ENCODE peak calls at places on chromosome 21, in nine cellular contexts. R is suprapubic skin; C is HFF-Myc; S is Karpas-422; O is naive thymus-derived CD4-positive, alpha-beta T cell; Y is ovary; Z is A549; W is CD4-positive, alpha-beta memory T cell; D is AG09309. U is an unnamed sample.

GRCh38 chr21:42347601-42348327 is 3.0 kb downstream of the TFF2 start:
- DNase-seq in R (peak), C (no peak), S (no peak), O (no peak), Y (no peak), Z (no peak), W (no peak), D (no peak), U (no peak)

GRCh38 chr21:17712887-17713286 is 100.2 kb upstream of the BTG3 start:
- DNase-seq in R (no peak), C (no peak), S (no peak), O (no peak), Y (no peak), Z (no peak), W (no peak), D (no peak), U (no peak)

GRCh38 chr21:28608646-28609045 is 384.0 kb downstream of the LTN1 start:
- DNase-seq in R (no peak), C (no peak), S (no peak), O (no peak), Y (no peak), Z (no peak), W (no peak), D (no peak), U (no peak)

GRCh38 chr21:41627428-41627827 is 119.5 kb upstream of the TMPRSS2 start:
- DNase-seq in R (no peak), C (peak), S (no peak), O (no peak), Y (no peak), Z (no peak), W (no peak), D (no peak), U (no peak)

GRCh38 chr21:23534833-23535232 is 2072.4 kb downstream of the MRPL39 start:
- DNase-seq in R (no peak), C (no peak), S (no peak), O (no peak), Y (no peak), Z (no peak), W (no peak), D (no peak), U (no peak)

GRCh38 chr21:28310711-28311110 is 682.0 kb downstream of the LTN1 start:
- DNase-seq in R (no peak), C (no peak), S (no peak), O (no peak), Y (no peak), Z (no peak), W (no peak), D (no peak), U (no peak)

GRCh38 chr21:14838400-14838799 is 226.4 kb downstream of the NRIP1 start:
- DNase-seq in R (no peak), C (no peak), S (no peak), O (no peak), Y (no peak), Z (no peak), W (no peak), D (no peak), U (no peak)

GRCh38 chr21:17667256-17667655 is 54.6 kb upstream of the BTG3 start:
- DNase-seq in R (no peak), C (peak), S (no peak), O (no peak), Y (no peak), Z (no peak), W (no peak), D (no peak), U (no peak)

GRCh38 chr21:14707265-14708020 is 161.3 kb upstream of the SAMSN1 start:
- DNase-seq in R (no peak), C (no peak), S (no peak), O (no peak), Y (no peak), Z (no peak), W (no peak), D (no peak), U (no peak)

GRCh38 chr21:27362249-27362648 is 395.4 kb upstream of the ADAMTS5 start:
- DNase-seq in R (no peak), C (no peak), S (no peak), O (no peak), Y (no peak), Z (no peak), W (no peak), D (no peak), U (no peak)

GRCh38 chr21:29382029-29382654 is 83.4 kb downstream of the BACH1 start:
- DNase-seq in R (no peak), C (peak), S (no peak), O (no peak), Y (no peak), Z (no peak), W (no peak), D (no peak), U (no peak)

GRCh38 chr21:32392880-32393676 is at the start of gene URB1:
- DNase-seq in R (peak), C (no peak), S (peak), O (peak), Y (peak), Z (peak), W (peak), D (no peak), U (peak)
- H3K4me3 ChIP-seq in R (peak), C (peak), S (peak), O (peak), Y (peak), Z (peak), W (peak), D (peak), U (peak)

GRCh38 chr21:25938673-25939395 is 204.1 kb downstream of the GABPA start:
- DNase-seq in R (no peak), C (no peak), S (no peak), O (no peak), Y (no peak), Z (no peak), W (no peak), D (no peak), U (no peak)
- H3K4me3 ChIP-seq in R (no peak), C (no peak), S (no peak), O (no peak), Y (no peak), Z (no peak), W (no peak), D (no peak), U (no peak)

GRCh38 chr21:45982256-45982757 is 737 bp downstream of the COL6A1 start:
- DNase-seq in R (peak), C (no peak), S (no peak), O (no peak), Y (no peak), Z (no peak), W (no peak), D (no peak), U (no peak)

GRCh38 chr21:45980271-45980670 is 1.3 kb upstream of the COL6A1 start:
- DNase-seq in R (no peak), C (no peak), S (no peak), O (no peak), Y (no peak), Z (no peak), W (no peak), D (no peak), U (no peak)

GRCh38 chr21:45981641-45982255 is at the start of gene COL6A1:
- DNase-seq in R (peak), C (no peak), S (no peak), O (no peak), Y (peak), Z (no peak), W (peak), D (no peak), U (no peak)

GRCh38 chr21:45980697-45981096 is 873 bp upstream of the COL6A1 start:
- DNase-seq in R (no peak), C (no peak), S (no peak), O (no peak), Y (no peak), Z (no peak), W (no peak), D (no peak), U (no peak)

GRCh38 chr21:45981154-45981606 is 390 bp upstream of the COL6A1 start:
- DNase-seq in R (peak), C (peak), S (no peak), O (no peak), Y (peak), Z (peak), W (peak), D (peak), U (peak)
- H3K4me3 ChIP-seq in R (peak), C (peak), S (no peak), O (peak), Y (peak), Z (peak), W (peak), D (peak), U (peak)

GRCh38 chr21:44918581-44919033 is 2.1 kb downstream of the ITGB2 start:
- DNase-seq in R (no peak), C (no peak), S (no peak), O (no peak), Y (no peak), Z (no peak), W (no peak), D (no peak), U (no peak)
- H3K4me3 ChIP-seq in R (no peak), C (no peak), S (peak), O (peak), Y (no peak), Z (no peak), W (peak), D (no peak), U (no peak)

DNA sequence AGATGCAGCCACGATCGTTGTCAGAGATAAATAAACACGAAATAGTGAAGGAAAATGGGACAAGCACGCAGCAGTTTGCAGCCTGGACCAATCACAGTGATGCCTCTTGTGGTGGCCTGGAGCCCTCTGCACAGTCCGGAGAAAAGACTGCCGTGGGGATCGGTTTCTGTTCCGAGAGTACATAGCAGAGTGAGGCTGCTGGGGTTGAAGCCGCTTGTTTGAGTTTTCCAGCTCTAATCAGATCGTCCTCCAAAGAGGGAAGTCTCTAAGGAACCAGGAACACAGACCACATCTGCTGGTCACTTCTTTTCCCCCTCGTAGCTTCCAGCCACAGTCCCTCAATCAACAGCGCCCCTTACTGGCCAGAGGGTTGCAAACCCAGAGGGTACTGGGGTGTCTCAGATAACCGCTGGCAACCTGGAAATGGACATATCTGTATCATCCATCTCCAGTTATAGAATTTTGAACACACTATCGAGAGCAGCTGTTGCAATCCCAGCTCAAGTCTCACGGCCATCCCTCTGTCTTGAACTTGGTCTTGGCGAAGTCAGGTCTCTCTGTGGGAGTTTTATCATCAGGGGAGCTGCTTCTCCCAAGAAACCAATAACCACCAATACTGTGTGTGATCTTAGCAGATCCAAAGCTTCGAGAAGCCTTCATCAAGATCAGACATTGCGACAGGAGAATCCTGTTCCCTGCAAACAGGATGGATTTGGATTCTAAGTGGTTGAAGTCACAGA is 57.4 kb downstream of the OLIG1 start:
- DNase-seq in R (no peak), C (peak), S (peak), O (peak), Y (peak), Z (peak), W (peak), D (no peak), U (no peak)
- H3K4me3 ChIP-seq in R (peak), C (no peak), S (no peak), O (peak), Y (no peak), Z (peak), W (peak), D (peak), U (no peak)

GRCh38 chr21:45950740-45951515 is 30.6 kb upstream of the COL6A1 start:
- DNase-seq in R (no peak), C (no peak), S (no peak), O (no peak), Y (peak), Z (no peak), W (no peak), D (no peak), U (no peak)

GRCh38 chr21:45947716-45948255 is 33.8 kb upstream of the COL6A1 start:
- DNase-seq in R (no peak), C (no peak), S (no peak), O (no peak), Y (no peak), Z (no peak), W (no peak), D (no peak), U (no peak)

GRCh38 chr21:45951676-45952075 is 29.9 kb upstream of the COL6A1 start:
- DNase-seq in R (no peak), C (no peak), S (no peak), O (no peak), Y (no peak), Z (no peak), W (no peak), D (no peak), U (no peak)

GRCh38 chr21:45948576-45949141 is 32.9 kb upstream of the COL6A1 start:
- DNase-seq in R (no peak), C (no peak), S (no peak), O (no peak), Y (no peak), Z (no peak), W (no peak), D (no peak), U (no peak)

GRCh38 chr21:45949928-45950739 is 31.4 kb upstream of the COL6A1 start:
- DNase-seq in R (peak), C (no peak), S (no peak), O (no peak), Y (peak), Z (no peak), W (no peak), D (no peak), U (no peak)
- H3K4me3 ChIP-seq in R (peak), C (no peak), S (no peak), O (no peak), Y (peak), Z (no peak), W (no peak), D (no peak), U (no peak)

DNA sequence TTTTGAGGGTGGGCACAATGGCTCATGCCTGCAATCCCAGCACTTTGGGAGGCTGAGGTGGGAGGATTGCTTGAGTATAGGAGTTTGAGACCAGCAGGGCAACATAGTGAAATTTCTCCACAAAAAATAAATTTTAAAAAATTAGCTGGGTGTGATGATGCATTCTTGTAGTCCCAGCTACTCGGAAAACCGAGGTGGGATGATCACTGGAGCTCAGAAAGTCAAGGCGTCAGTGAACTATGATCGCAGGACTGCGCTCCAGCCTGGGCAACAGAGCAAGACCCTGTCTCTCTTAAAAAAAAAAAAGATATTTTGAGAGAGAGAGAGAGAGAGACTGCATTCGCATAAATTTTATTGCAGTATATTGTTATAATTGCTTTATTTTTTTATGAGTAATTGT is 75.9 kb upstream of the B3GALT5 start:
- DNase-seq in R (no peak), C (no peak), S (no peak), O (no peak), Y (no peak), Z (no peak), W (no peak), D (no peak), U (no peak)
- H3K4me3 ChIP-seq in R (no peak), C (no peak), S (no peak), O (no peak), Y (no peak), Z (no peak), W (no peak), D (no peak), U (no peak)

GRCh38 chr21:16309250-16309971 is 579.6 kb downstream of the USP25 start:
- DNase-seq in R (no peak), C (no peak), S (no peak), O (no peak), Y (peak), Z (no peak), W (no peak), D (no peak), U (no peak)

GRCh38 chr21:16310191-16310590 is 580.4 kb downstream of the USP25 start:
- DNase-seq in R (no peak), C (no peak), S (no peak), O (no peak), Y (no peak), Z (no peak), W (no peak), D (no peak), U (peak)

GRCh38 chr21:16305686-16306085 is 575.9 kb downstream of the USP25 start:
- DNase-seq in R (no peak), C (no peak), S (no peak), O (no peak), Y (peak), Z (no peak), W (no peak), D (no peak), U (no peak)

GRCh38 chr21:16307256-16307655 is 577.5 kb downstream of the USP25 start:
- DNase-seq in R (no peak), C (no peak), S (no peak), O (no peak), Y (no peak), Z (no peak), W (no peak), D (no peak), U (no peak)

GRCh38 chr21:16308269-16308668 is 578.5 kb downstream of the USP25 start:
- DNase-seq in R (no peak), C (no peak), S (no peak), O (no peak), Y (no peak), Z (no peak), W (no peak), D (no peak), U (no peak)
- H3K4me3 ChIP-seq in R (peak), C (no peak), S (no peak), O (no peak), Y (peak), Z (no peak), W (no peak), D (peak), U (no peak)

GRCh38 chr21:25464275-25464674 is 143.0 kb downstream of the MRPL39 start:
- DNase-seq in R (no peak), C (no peak), S (no peak), O (no peak), Y (no peak), Z (no peak), W (peak), D (no peak), U (no peak)
- H3K4me3 ChIP-seq in R (no peak), C (no peak), S (no peak), O (no peak), Y (no peak), Z (no peak), W (no peak), D (no peak), U (no peak)

GRCh38 chr21:45513741-45514310 is 28.4 kb downstream of the SLC19A1 start:
- DNase-seq in R (peak), C (no peak), S (no peak), O (no peak), Y (no peak), Z (no peak), W (no peak), D (no peak), U (no peak)

GRCh38 chr21:45511661-45512431 is 30.4 kb downstream of the SLC19A1 start:
- DNase-seq in R (peak), C (no peak), S (no peak), O (no peak), Y (peak), Z (no peak), W (no peak), D (no peak), U (no peak)

GRCh38 chr21:45514311-45515021 is 27.8 kb downstream of the SLC19A1 start:
- DNase-seq in R (peak), C (no peak), S (no peak), O (no peak), Y (no peak), Z (no peak), W (no peak), D (no peak), U (no peak)

GRCh38 chr21:45512626-45513002 is 29.6 kb downstream of the SLC19A1 start:
- DNase-seq in R (peak), C (no peak), S (no peak), O (no peak), Y (no peak), Z (no peak), W (no peak), D (no peak), U (no peak)

GRCh38 chr21:45513003-45513706 is 29.1 kb downstream of the SLC19A1 start:
- DNase-seq in R (peak), C (no peak), S (no peak), O (no peak), Y (no peak), Z (no peak), W (no peak), D (no peak), U (no peak)
- H3K4me3 ChIP-seq in R (no peak), C (no peak), S (no peak), O (no peak), Y (no peak), Z (no peak), W (no peak), D (no peak), U (no peak)